ENCODE peak calls at places on chromosomes 4 and X, in eight cellular contexts. One of them, this sample, is unnamed.

GRCh38 chrX:73127700-73128241 is 48.5 kb upstream of the PABPC1L2A start:
- DNase-seq in NCI-H1436 treated with DMSO at 0.1 percent for 48 hours: no peak
- DNase-seq in GM13976: no peak
- DNase-seq in AG04450: no peak
- DNase-seq in H54: no peak
- DNase-seq in upper lobe of right lung: peak; percentile 61
- DNase-seq in ELF-1: peak; percentile 50
- DNase-seq in EH: no peak
- DNase-seq in this sample: no peak

GRCh38 chr4:147638942-147639341 is 21.7 kb downstream of the TMEM184C start:
- DNase-seq in upper lobe of right lung: no peak
- DNase-seq in EH: peak; percentile 15
- DNase-seq in GM13976: no peak
- DNase-seq in NCI-H1436 treated with DMSO at 0.1 percent for 48 hours: no peak
- DNase-seq in ELF-1: no peak
- DNase-seq in H54: no peak
- DNase-seq in AG04450: no peak
- DNase-seq in this sample: no peak

GRCh38 chr4:13933163-13933562 is 305.6 kb upstream of the BOD1L1 start:
- DNase-seq in ELF-1: peak; percentile 18
- DNase-seq in EH: peak; percentile 85
- DNase-seq in H54: no peak
- DNase-seq in upper lobe of right lung: no peak
- DNase-seq in AG04450: no peak
- DNase-seq in GM13976: no peak
- DNase-seq in NCI-H1436 treated with DMSO at 0.1 percent for 48 hours: no peak
- DNase-seq in this sample: no peak

GRCh38 chr4:1661695-1662094 is 22.4 kb downstream of the FAM53A start:
- DNase-seq in ELF-1: no peak
- DNase-seq in GM13976: no peak
- DNase-seq in upper lobe of right lung: no peak
- DNase-seq in AG04450: no peak
- DNase-seq in EH: no peak
- DNase-seq in NCI-H1436 treated with DMSO at 0.1 percent for 48 hours: no peak
- DNase-seq in H54: no peak
- DNase-seq in this sample: no peak

GRCh38 chr4:104129243-104129642 is 365.5 kb downstream of the CXXC4 start:
- DNase-seq in GM13976: no peak
- DNase-seq in H54: no peak
- DNase-seq in upper lobe of right lung: no peak
- DNase-seq in EH: no peak
- DNase-seq in ELF-1: no peak
- DNase-seq in AG04450: no peak
- DNase-seq in NCI-H1436 treated with DMSO at 0.1 percent for 48 hours: no peak
- DNase-seq in this sample: no peak

GRCh38 chrX:23908219-23909003 is 605 bp downstream of the CXorf58 start:
- DNase-seq in EH: no peak
- DNase-seq in GM13976: no peak
- DNase-seq in ELF-1: peak; percentile 52
- DNase-seq in NCI-H1436 treated with DMSO at 0.1 percent for 48 hours: no peak
- DNase-seq in AG04450: no peak
- DNase-seq in upper lobe of right lung: no peak
- DNase-seq in H54: no peak
- DNase-seq in this sample: no peak

GRCh38 chr4:102825261-102826071 is 1.9 kb downstream of the UBE2D3 start:
- DNase-seq in AG04450: peak; percentile 15
- DNase-seq in ELF-1: peak; percentile 66
- DNase-seq in H54: no peak
- DNase-seq in NCI-H1436 treated with DMSO at 0.1 percent for 48 hours: no peak
- DNase-seq in EH: peak; percentile 85
- DNase-seq in upper lobe of right lung: no peak
- DNase-seq in GM13976: no peak
- DNase-seq in this sample: no peak

GRCh38 chr4:181418491-181418890 is 824.7 kb upstream of the TENM3 start:
- DNase-seq in AG04450: no peak
- DNase-seq in H54: no peak
- DNase-seq in EH: no peak
- DNase-seq in NCI-H1436 treated with DMSO at 0.1 percent for 48 hours: peak; percentile 23
- DNase-seq in ELF-1: no peak
- DNase-seq in GM13976: no peak
- DNase-seq in upper lobe of right lung: no peak
- DNase-seq in this sample: no peak

GRCh38 chr4:102295153-102295862 is 50.0 kb downstream of the SLC39A8 start:
- DNase-seq in GM13976: no peak
- DNase-seq in ELF-1: no peak
- DNase-seq in AG04450: no peak
- DNase-seq in upper lobe of right lung: no peak
- DNase-seq in NCI-H1436 treated with DMSO at 0.1 percent for 48 hours: no peak
- DNase-seq in H54: no peak
- DNase-seq in EH: no peak
- DNase-seq in this sample: no peak

GRCh38 chrX:75086731-75087195 is 69.3 kb downstream of the ABCB7 start:
- DNase-seq in ELF-1: no peak
- DNase-seq in upper lobe of right lung: no peak
- DNase-seq in GM13976: no peak
- DNase-seq in NCI-H1436 treated with DMSO at 0.1 percent for 48 hours: no peak
- DNase-seq in H54: no peak
- DNase-seq in EH: no peak
- DNase-seq in AG04450: no peak
- DNase-seq in this sample: no peak

GRCh38 chrX:1521459-1521956 is 15.5 kb downstream of the P2RY8 start:
- DNase-seq in NCI-H1436 treated with DMSO at 0.1 percent for 48 hours: no peak
- DNase-seq in AG04450: no peak
- DNase-seq in H54: no peak
- DNase-seq in upper lobe of right lung: peak; percentile 32
- DNase-seq in GM13976: peak; percentile 80
- DNase-seq in ELF-1: peak; percentile 62
- DNase-seq in EH: no peak
- DNase-seq in this sample: no peak